ENCODE peak calls at places on chromosomes 5 and 9, in five cellular contexts. T, Z, X, M and K are unnamed samples.

GRCh38 chr5:33690736-33691135 is 201.1 kb downstream of the ADAMTS12 start:
- DNase-seq in T (no peak), Z (no peak), X (peak; percentile 96), M (peak; percentile 74), K (no peak)

GRCh38 chr9:34793428-34793827 is 83.5 kb upstream of the CCL21 start:
- DNase-seq in M (no peak), T (no peak), X (no peak), Z (no peak), K (no peak)

GRCh38 chr5:154086641-154087040 is 47.9 kb downstream of the MFAP3 start:
- DNase-seq in T (no peak), M (no peak), Z (no peak), X (no peak), K (no peak)

GRCh38 chr5:96229173-96229572 is 203.9 kb downstream of the PCSK1 start:
- DNase-seq in X (no peak), Z (no peak), T (no peak), M (no peak), K (no peak)

GRCh38 chr9:131965101-131965500 is 114.6 kb downstream of the MED27 start:
- DNase-seq in T (no peak), M (no peak), X (no peak), Z (peak; percentile 23), K (no peak)

GRCh38 chr5:179323026-179323571 is 22.2 kb downstream of the ADAMTS2 start:
- DNase-seq in Z (no peak), M (no peak), X (no peak), T (no peak), K (no peak)

GRCh38 chr9:110520120-110520701 is 59.3 kb downstream of the SVEP1 start:
- DNase-seq in X (peak; percentile 57), T (no peak), M (no peak), Z (no peak), K (no peak)

GRCh38 chr5:98770911-98771322 is 2.5 kb upstream of the RGMB start:
- DNase-seq in X (peak; percentile 40), M (peak; percentile 37), Z (no peak), T (no peak), K (peak; percentile 42)

GRCh38 chr5:134524826-134525686 is at the start of gene JADE2:
- DNase-seq in M (peak; percentile 68), Z (peak; percentile 45), X (peak; percentile 68), T (peak; percentile 84), K (peak; percentile 50)

GRCh38 chr5:50445281-50445949 is 4.3 kb upstream of the EMB start:
- DNase-seq in Z (no peak), M (no peak), X (no peak), T (no peak), K (no peak)

GRCh38 chr9:132163876-132164603 is 2.2 kb downstream of the NTNG2 start:
- DNase-seq in X (no peak), Z (peak; percentile 67), T (no peak), M (no peak), K (no peak)

GRCh38 chr9:13675638-13676000 is 396.1 kb upstream of the MPDZ start:
- DNase-seq in Z (no peak), X (no peak), M (no peak), T (no peak), K (no peak)

GRCh38 chr5:121380066-121380465 is 471.6 kb upstream of the FTMT start:
- DNase-seq in T (no peak), M (no peak), Z (no peak), X (no peak), K (no peak)

GRCh38 chr9:33778700-33779351 is 16.5 kb upstream of the PRSS3 start:
- DNase-seq in Z (peak; percentile 70), X (peak; percentile 59), M (peak; percentile 55), T (peak; percentile 78), K (peak; percentile 70)

GRCh38 chr9:121731919-121732318 is 80.5 kb downstream of the DAB2IP start:
- DNase-seq in T (no peak), M (no peak), X (no peak), Z (no peak), K (no peak)

GRCh38 chr5:56166671-56167070 is 66.5 kb downstream of the ANKRD55 start:
- DNase-seq in X (no peak), Z (no peak), M (no peak), T (no peak), K (peak; percentile 39)

GRCh38 chr9:88706193-88707112 is 171.5 kb downstream of the NXNL2 start:
- DNase-seq in X (no peak), T (peak; percentile 19), M (no peak), Z (peak; percentile 31), K (no peak)

GRCh38 chr5:175765858-175766257 is 105.5 kb upstream of the CPLX2 start:
- DNase-seq in Z (no peak), T (no peak), M (no peak), X (no peak), K (no peak)

GRCh38 chr9:133680250-133680975 is 44.2 kb downstream of the DBH start:
- DNase-seq in M (no peak), Z (no peak), X (no peak), T (no peak), K (no peak)

GRCh38 chr5:36651775-36652685 is 45.6 kb downstream of the SLC1A3 start:
- DNase-seq in X (no peak), M (no peak), T (peak; percentile 19), Z (no peak), K (no peak)

GRCh38 chr9:81874926-81875325 is 53.3 kb upstream of the SPATA31D4 start:
- DNase-seq in T (peak; percentile 16), X (peak; percentile 94), Z (no peak), M (peak; percentile 78), K (peak; percentile 93)

GRCh38 chr9:98034593-98035546 is 21.7 kb upstream of the NANS start:
- DNase-seq in X (peak; percentile 75), M (peak; percentile 50), T (peak; percentile 90), Z (peak; percentile 91), K (peak; percentile 69)

GRCh38 chr5:75265731-75266130 is 29.1 kb upstream of the ANKRD31 start:
- DNase-seq in Z (peak; percentile 35), X (peak; percentile 53), T (peak; percentile 53), M (peak; percentile 33), K (peak; percentile 59)

GRCh38 chr5:125882061-125882460 is 541.1 kb upstream of the GRAMD2B start:
- DNase-seq in M (peak; percentile 65), X (no peak), Z (no peak), T (no peak), K (peak; percentile 83)

GRCh38 chr9:99954108-99954507 is 47.7 kb downstream of the STX17 start:
- DNase-seq in M (no peak), X (no peak), T (no peak), Z (no peak), K (no peak)

GRCh38 chr9:34124923-34125322 is 1.6 kb downstream of the DCAF12 start:
- DNase-seq in T (peak; percentile 22), M (peak; percentile 23), Z (no peak), X (no peak), K (peak; percentile 30)

GRCh38 chr5:75734913-75735789 is 17.9 kb upstream of the POC5 start:
- DNase-seq in T (peak; percentile 64), X (peak; percentile 4), Z (peak; percentile 58), M (peak; percentile 16), K (peak; percentile 47)

GRCh38 chr5:127373858-127374491 is 83.4 kb downstream of the MEGF10 start:
- DNase-seq in Z (peak; percentile 24), X (no peak), T (no peak), M (no peak), K (no peak)

DNA sequence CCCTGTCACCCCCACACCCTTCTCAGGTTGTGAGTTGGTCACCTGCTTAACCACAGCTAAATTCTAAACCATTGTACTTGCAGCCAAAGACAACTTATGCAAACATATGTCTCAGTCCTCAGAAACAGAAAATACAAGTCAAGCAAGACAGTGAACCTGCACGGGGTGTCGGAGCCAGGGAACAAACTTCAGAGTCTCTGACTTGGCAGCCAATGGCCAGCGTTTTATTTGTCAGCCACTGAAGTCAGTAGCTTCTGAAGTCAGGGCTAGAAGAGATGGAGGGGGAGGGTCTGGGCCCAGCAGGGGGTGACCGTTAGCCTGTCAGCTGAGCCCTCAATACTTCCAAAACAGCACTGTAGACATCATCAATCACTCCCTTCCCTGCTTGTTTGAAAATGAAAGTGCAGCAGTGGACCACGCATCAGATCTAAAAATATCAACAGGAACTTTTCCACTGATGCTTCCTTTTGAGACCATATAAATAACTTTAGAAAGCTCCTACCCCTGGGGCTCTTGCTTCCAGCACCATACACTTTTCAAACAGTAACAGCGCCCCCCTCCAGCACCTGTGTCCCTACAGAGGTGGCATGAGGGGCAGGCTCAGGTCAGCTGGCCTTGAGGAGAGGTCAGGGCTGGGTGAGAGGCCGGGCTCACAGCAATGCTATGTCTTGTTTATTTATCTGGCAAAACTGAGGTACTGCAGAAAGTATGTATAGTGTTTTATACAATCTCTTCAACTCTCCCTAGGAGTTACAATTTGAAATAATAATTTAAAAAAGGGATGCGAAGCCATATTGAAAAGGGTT is 142.5 kb downstream of the ACER2 start:
- DNase-seq in X (peak; percentile 2), T (no peak), Z (peak; percentile 34), M (no peak), K (no peak)
- TF ChIP-seq CTCF in X (no peak), T (no peak), Z (no peak), M (no peak), K (no peak)

DNA sequence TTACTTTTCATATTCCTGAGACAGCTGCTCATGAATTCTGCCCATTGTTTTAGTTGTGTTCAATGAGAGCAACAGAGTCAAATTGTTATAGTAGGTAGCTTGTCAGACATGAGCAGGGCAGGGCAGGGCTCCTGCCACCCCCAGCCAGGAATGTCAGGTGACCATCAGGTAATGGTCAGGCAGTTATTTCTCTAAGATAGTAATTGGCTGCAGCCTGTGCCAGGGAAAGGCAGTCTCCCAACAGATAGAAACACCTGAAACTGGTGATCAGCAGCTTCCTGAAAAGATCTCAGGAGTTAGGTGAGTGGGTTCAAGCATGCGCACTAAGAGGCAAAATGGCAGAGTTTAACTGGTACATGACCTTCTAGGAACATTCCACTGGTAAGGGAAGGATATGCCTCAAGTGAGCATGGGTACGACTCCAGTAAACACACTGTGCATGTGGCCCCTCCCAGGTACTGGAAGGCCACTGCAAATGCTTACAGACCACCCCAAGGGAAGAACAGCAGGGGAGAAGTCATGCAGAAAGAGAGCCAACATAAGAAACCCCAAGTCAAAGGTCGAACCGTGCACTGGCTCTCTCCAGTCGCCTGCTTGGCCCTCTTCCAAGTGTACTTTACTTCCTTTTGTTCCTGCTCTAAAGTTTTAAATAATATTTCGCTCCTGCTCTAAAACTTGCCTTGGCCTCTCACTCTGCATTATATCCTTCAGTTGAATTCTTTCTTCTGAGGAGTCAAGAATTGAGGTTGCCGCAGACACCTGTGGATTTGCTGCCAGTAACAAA is 25.1 kb downstream of the CARTPT start:
- DNase-seq in M (no peak), X (no peak), Z (no peak), T (no peak), K (no peak)
- H3K36me3 ChIP-seq in M (no peaks in the 10 kb centered on the region), X (no peaks in the 10 kb centered on the region), Z (no peaks in the 10 kb centered on the region), T (no peaks in the 10 kb centered on the region), K (no peaks in the 10 kb centered on the region)

DNA sequence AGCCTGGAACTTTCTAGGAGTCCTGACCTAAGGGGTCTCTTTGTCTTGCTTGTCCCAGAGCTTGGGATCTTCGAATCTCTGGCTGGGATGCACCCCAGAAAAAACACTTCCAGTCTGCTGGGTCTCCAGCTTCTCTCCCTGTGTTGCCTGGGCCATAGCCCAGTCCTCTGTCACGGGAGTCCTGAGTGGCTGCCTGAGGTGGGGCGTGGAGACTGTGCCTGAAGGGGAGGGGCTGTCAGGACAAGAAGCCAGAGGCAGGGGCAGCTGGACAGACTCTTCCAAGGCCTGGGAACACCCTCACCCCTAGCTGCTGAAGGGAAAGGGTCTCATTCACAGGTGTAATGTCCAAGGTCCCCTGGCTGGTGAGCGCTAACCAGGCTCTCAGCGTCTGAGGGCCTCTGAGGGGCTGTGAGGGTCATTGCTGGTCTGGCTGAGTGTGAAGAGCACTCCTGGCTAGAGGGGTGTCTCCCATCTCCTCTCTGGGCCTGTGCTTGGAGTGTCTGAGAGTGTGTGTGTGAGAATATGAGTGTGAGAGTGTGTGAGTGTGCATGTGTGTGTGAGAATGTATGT is 20.4 kb upstream of the COL27A1 start:
- DNase-seq in T (no peak), M (no peak), Z (no peak), X (no peak), K (no peak)
- H3K27me3 ChIP-seq in T (no peaks in the 10 kb centered on the region), M (peaks cover 4% of the 10 kb centered on the region), Z (no peaks in the 10 kb centered on the region), X (peaks cover 70% of the 10 kb centered on the region), K (peaks cover 5% of the 10 kb centered on the region)

GRCh38 chr9:136331556-136332481 is 4.5 kb downstream of the GPSM1 start:
- DNase-seq in T (no peak), M (no peak), Z (peak; percentile 29), X (no peak), K (no peak)
- TF ChIP-seq CTCF in T (no peak), M (no peak), Z (no peak), X (no peak), K (no peak)